ENCODE peak calls at places on chromosomes 12 and 14, in five cellular contexts. C is activated T-helper 1 cell treated with Interleukin-2 at 50 U/mL for 16 hours, I is transverse colon, H is neural crest cell, P is GM12865. Q is an unnamed sample.

GRCh38 chr12:67366530-67367196 is 97.5 kb downstream of the CAND1 start:
- DNase-seq in H (no peak), P (no peak), I (no peak), C (no peak), Q (no peak)

GRCh38 chr14:74980746-74981661 is 21.7 kb upstream of the EIF2B2 start:
- DNase-seq in C (no peak), I (no peak), H (no peak), P (no peak), Q (no peak)

GRCh38 chr14:49882826-49883694 is 9.8 kb upstream of the ARF6 start:
- DNase-seq in I (no peak), C (no peak), P (no peak), H (no peak), Q (no peak)

GRCh38 chr12:105933671-105934665 is 204.8 kb downstream of the NUAK1 start:
- DNase-seq in P (no peak), H (no peak), C (no peak), I (peak), Q (no peak)

GRCh38 chr14:37816135-37816534 is 220.7 kb downstream of the TTC6 start:
- DNase-seq in C (no peak), P (no peak), I (no peak), H (no peak), Q (no peak)

GRCh38 chr12:91111366-91112321 is at the start of gene LUM:
- DNase-seq in P (no peak), C (no peak), I (no peak), H (no peak), Q (no peak)

GRCh38 chr12:105064564-105065222 is 19.6 kb downstream of the ALDH1L2 start:
- DNase-seq in P (no peak), I (no peak), H (no peak), C (no peak), Q (no peak)

GRCh38 chr14:60723218-60724079 is 702 bp downstream of the SIX4 start:
- DNase-seq in C (no peak), H (peak), I (peak), P (peak), Q (peak)

GRCh38 chr14:71322660-71323250 is 415.5 kb downstream of the PCNX1 start:
- DNase-seq in I (no peak), P (peak), C (no peak), H (no peak), Q (no peak)

GRCh38 chr14:88599761-88600439 is 37.1 kb downstream of the ZC3H14 start:
- DNase-seq in P (peak), I (no peak), C (no peak), H (no peak), Q (no peak)

GRCh38 chr12:97368462-97369150 is 94.0 kb upstream of the RMST start:
- DNase-seq in P (no peak), I (no peak), C (no peak), H (no peak), Q (no peak)

GRCh38 chr14:93106541-93107156 is 9.1 kb downstream of the ITPK1 start:
- DNase-seq in P (no peak), H (no peak), C (no peak), I (no peak), Q (no peak)

GRCh38 chr12:25904442-25904841 is 54.0 kb upstream of the RASSF8 start:
- DNase-seq in P (no peak), I (no peak), C (no peak), H (no peak), Q (no peak)

GRCh38 chr12:125685885-125686284 is 620.6 kb downstream of the AACS start:
- DNase-seq in P (no peak), I (no peak), C (no peak), H (no peak), Q (no peak)

GRCh38 chr12:11892065-11892391 is 178.7 kb upstream of the BCL2L14 start:
- DNase-seq in P (no peak), H (no peak), I (no peak), C (no peak), Q (no peak)

GRCh38 chr14:25010471-25010870 is 39.5 kb downstream of the STXBP6 start:
- DNase-seq in H (no peak), C (no peak), I (no peak), P (no peak), Q (no peak)

GRCh38 chr12:132181570-132182200 is 37.4 kb downstream of the NOC4L start:
- DNase-seq in P (no peak), C (no peak), I (no peak), H (no peak), Q (no peak)

GRCh38 chr12:93825501-93825888 is 148.3 kb downstream of the CRADD start:
- DNase-seq in C (no peak), H (no peak), P (no peak), I (no peak), Q (no peak)

GRCh38 chr14:70871863-70872677 is 35.2 kb upstream of the PCNX1 start:
- DNase-seq in C (no peak), H (no peak), I (no peak), P (peak), Q (no peak)

GRCh38 chr12:122282066-122282465 is 15.8 kb upstream of the VPS33A start:
- DNase-seq in I (no peak), H (no peak), P (no peak), C (no peak), Q (no peak)

GRCh38 chr14:91501951-91502930 is 7.9 kb downstream of the PPP4R3A start:
- DNase-seq in I (no peak), H (no peak), C (no peak), P (no peak), Q (no peak)

GRCh38 chr12:59100585-59100984 is 180.3 kb upstream of the LRIG3 start:
- DNase-seq in H (no peak), C (no peak), P (no peak), I (no peak), Q (no peak)

GRCh38 chr12:30696103-30696408 is 387 bp upstream of the IPO8 start:
- DNase-seq in I (no peak), C (no peak), H (no peak), P (no peak), Q (no peak)

GRCh38 chr12:29739279-29739991 is 44.3 kb downstream of the TMTC1 start:
- DNase-seq in C (no peak), P (no peak), I (no peak), H (no peak), Q (no peak)

GRCh38 chr12:89884917-89885316 is 176.3 kb upstream of the ATP2B1 start:
- DNase-seq in H (no peak), C (no peak), I (no peak), P (no peak), Q (no peak)

Q was measured in activated CD8-positive, alpha-beta memory T cell treated with anti-CD3 and anti-CD28 coated beads for 48 hours.